ENCODE peak calls at places on chromosomes 7 and 10, in six cellular contexts. O, X, J, A, Y and N are unnamed samples.

GRCh38 chr10:36779238-36779846 is 346.1 kb upstream of the ANKRD30A start:
- DNase-seq in O (peak; percentile 67), X (no peak), J (peak; percentile 25), A (no peak), Y (no peak), N (no peak)

GRCh38 chr7:52897708-52898107 is 137.7 kb upstream of the POM121L12 start:
- DNase-seq in O (no peak), X (no peak), J (no peak), A (no peak), Y (no peak), N (no peak)

GRCh38 chr7:133912916-133913697 is 214.0 kb upstream of the LRGUK start:
- DNase-seq in O (peak; percentile 93), X (no peak), J (no peak), A (no peak), Y (no peak), N (no peak)

GRCh38 chr10:44854693-44855350 is 56.3 kb upstream of the TMEM72 start:
- DNase-seq in O (no peak), X (no peak), J (no peak), A (no peak), Y (no peak), N (no peak)

GRCh38 chr7:107815254-107815882 is 12.3 kb upstream of the SLC26A3 start:
- DNase-seq in O (peak; percentile 4), X (no peak), J (no peak), A (no peak), Y (no peak), N (peak; percentile 16)

GRCh38 chr10:70274643-70275042 is 9.2 kb downstream of the NPFFR1 start:
- DNase-seq in O (no peak), X (no peak), J (peak; percentile 37), A (no peak), Y (no peak), N (no peak)

GRCh38 chr10:73244866-73245477 is 2.1 kb downstream of the DNAJC9 start:
- DNase-seq in O (no peak), X (no peak), J (no peak), A (no peak), Y (no peak), N (no peak)

GRCh38 chr10:27601519-27601918 is 97.4 kb downstream of the RAB18 start:
- DNase-seq in O (no peak), X (no peak), J (no peak), A (no peak), Y (no peak), N (no peak)

GRCh38 chr10:87918254-87918859 is 54.9 kb downstream of the PTEN start:
- DNase-seq in O (no peak), X (no peak), J (no peak), A (no peak), Y (no peak), N (no peak)

GRCh38 chr10:106147050-106147449 is 1017.5 kb downstream of the SORCS1 start:
- DNase-seq in O (no peak), X (no peak), J (no peak), A (no peak), Y (no peak), N (no peak)

GRCh38 chr7:40700653-40701475 is 566.1 kb downstream of the SUGCT start:
- DNase-seq in O (peak; percentile 20), X (no peak), J (no peak), A (no peak), Y (no peak), N (no peak)

GRCh38 chr10:31754803-31755624 is 173.6 kb downstream of the ARHGAP12 start:
- DNase-seq in O (peak; percentile 19), X (peak; percentile 38), J (peak; percentile 43), A (no peak), Y (no peak), N (no peak)

GRCh38 chr7:139111147-139111546 is 1.6 kb upstream of the ZC3HAV1 start:
- DNase-seq in O (no peak), X (no peak), J (no peak), A (no peak), Y (no peak), N (no peak)

GRCh38 chr7:116271980-116272886 is 61.9 kb downstream of the TES start:
- DNase-seq in O (peak; percentile 96), X (peak; percentile 46), J (peak; percentile 9), A (peak; percentile 85), Y (no peak), N (no peak)

GRCh38 chr7:46071076-46071475 is 150.0 kb upstream of the IGFBP3 start:
- DNase-seq in O (peak; percentile 1), X (no peak), J (no peak), A (no peak), Y (no peak), N (no peak)

GRCh38 chr7:39271386-39271785 is 293.7 kb downstream of the POU6F2 start:
- DNase-seq in O (no peak), X (peak; percentile 62), J (peak; percentile 45), A (no peak), Y (peak; percentile 40), N (no peak)

GRCh38 chr7:87075671-87076404 is 16.4 kb upstream of the ELAPOR2 start:
- DNase-seq in O (no peak), X (no peak), J (no peak), A (no peak), Y (no peak), N (peak; percentile 22)

GRCh38 chr7:46545790-46546189 is 624.7 kb upstream of the IGFBP3 start:
- DNase-seq in O (peak; percentile 95), X (no peak), J (no peak), A (peak; percentile 58), Y (no peak), N (no peak)

GRCh38 chr7:129845178-129845971 is 107.4 kb downstream of the UBE2H start:
- DNase-seq in O (peak; percentile 41), X (no peak), J (no peak), A (peak; percentile 65), Y (no peak), N (no peak)

GRCh38 chr10:95247200-95247880 is 43.5 kb downstream of the PDLIM1 start:
- DNase-seq in O (peak; percentile 50), X (no peak), J (no peak), A (no peak), Y (no peak), N (no peak)

GRCh38 chr7:24660541-24660940 is 87.3 kb downstream of the PALS2 start:
- DNase-seq in O (no peak), X (no peak), J (no peak), A (no peak), Y (no peak), N (no peak)

GRCh38 chr10:71344916-71345557 is 26.0 kb downstream of the SLC29A3 start:
- DNase-seq in O (no peak), X (no peak), J (no peak), A (no peak), Y (no peak), N (no peak)

GRCh38 chr7:157718303-157719007 is 381.7 kb downstream of the DNAJB6 start:
- DNase-seq in O (no peak), X (peak; percentile 11), J (no peak), A (no peak), Y (no peak), N (no peak)

GRCh38 chr10:97005349-97005748 is 173.3 kb downstream of the LCOR start:
- DNase-seq in O (no peak), X (no peak), J (no peak), A (no peak), Y (no peak), N (no peak)

GRCh38 chr7:2701832-2702593 is 14.0 kb downstream of the AMZ1 start:
- DNase-seq in O (no peak), X (peak; percentile 64), J (peak; percentile 56), A (no peak), Y (peak; percentile 45), N (no peak)

GRCh38 chr7:105209870-105210269 is 178.9 kb downstream of the SRPK2 start:
- DNase-seq in O (no peak), X (no peak), J (no peak), A (no peak), Y (no peak), N (no peak)

GRCh38 chr10:122279725-122280141 is 8.6 kb downstream of the BTBD16 start:
- DNase-seq in O (peak; percentile 68), X (no peak), J (peak; percentile 51), A (peak; percentile 70), Y (no peak), N (peak; percentile 37)

GRCh38 chr10:124560377-124560776 is 98.8 kb downstream of the LHPP start:
- DNase-seq in O (no peak), X (peak; percentile 79), J (peak; percentile 49), A (no peak), Y (peak; percentile 41), N (no peak)

GRCh38 chr10:71752391-71753090 is 20.8 kb downstream of the VSIR start:
- DNase-seq in O (no peak), X (peak; percentile 26), J (no peak), A (no peak), Y (no peak), N (no peak)

GRCh38 chr10:6543431-6544005 is 36.6 kb downstream of the PRKCQ start:
- DNase-seq in O (no peak), X (no peak), J (no peak), A (no peak), Y (no peak), N (no peak)

GRCh38 chr10:17353568-17353967 is 100.8 kb downstream of the ST8SIA6 start:
- DNase-seq in O (peak; percentile 96), X (no peak), J (no peak), A (peak; percentile 68), Y (no peak), N (no peak)

GRCh38 chr10:21894648-21895342 is 108.7 kb downstream of the DNAJC1 start:
- DNase-seq in O (no peak), X (no peak), J (no peak), A (no peak), Y (no peak), N (no peak)

GRCh38 chr7:84490661-84491060 is 296.1 kb upstream of the SEMA3A start:
- DNase-seq in O (no peak), X (no peak), J (no peak), A (no peak), Y (no peak), N (no peak)
- TF ChIP-seq CTCF in O (no peak), X (no peak), J (no peak), A (no peak), Y (peak; percentile 63), N (no peak)

GRCh38 chr10:34677591-34677990 is 137.5 kb downstream of the PARD3 start:
- DNase-seq in O (no peak), X (no peak), J (no peak), A (no peak), Y (no peak), N (no peak)
- TF ChIP-seq CTCF in O (no peak), X (peak; percentile 6), J (no peak), A (no peak), Y (no peak), N (no peak)

DNA sequence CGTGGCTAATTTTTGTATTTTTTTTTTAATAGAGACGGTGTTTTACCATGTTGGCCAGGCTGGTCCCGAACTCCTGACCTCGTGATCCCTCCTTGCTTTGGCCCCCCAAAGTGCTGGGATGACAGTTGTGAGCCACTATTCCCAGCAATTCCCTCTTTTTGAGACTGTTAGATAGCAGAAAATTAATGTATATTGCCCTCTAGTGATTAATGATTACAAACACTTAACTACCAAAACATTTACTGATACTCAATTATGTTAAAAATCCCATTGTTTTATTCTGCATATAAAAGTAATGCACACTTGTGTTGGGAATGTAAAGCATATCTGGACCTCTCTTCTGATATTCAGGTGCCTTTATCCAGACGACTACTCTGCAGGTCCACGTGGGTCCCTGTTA is 41.2 kb upstream of the COBL start:
- DNase-seq in O (no peak), X (no peak), J (no peak), A (no peak), Y (no peak), N (no peak)
- TF ChIP-seq CTCF in O (no peak), X (peak; percentile 14), J (no peak), A (peak; percentile 26), Y (no peak), N (no peak)

GRCh38 chr7:54719425-54719824 is 39.6 kb downstream of the SEC61G start:
- DNase-seq in O (no peak), X (no peak), J (no peak), A (no peak), Y (no peak), N (no peak)
- TF ChIP-seq CTCF in O (no peak), X (no peak), J (no peak), A (no peak), Y (no peak), N (no peak)